ENCODE peak calls at places on chromosomes 11 and 22, in ten cellular contexts. S, W, L, O, I, U, R, Q, M and G are unnamed samples.

GRCh38 chr11:88402192-88402715 is 64.7 kb upstream of the CTSC start:
- DNase-seq in S (no peak), W (no peak), L (no peak), O (no peak), I (peak; percentile 89), U (no peak), R (no peak), Q (no peak), M (no peak), G (peak; percentile 83)

GRCh38 chr11:128690746-128691091 is 3.2 kb upstream of the FLI1 start:
- DNase-seq in S (peak; percentile 42), W (no peak), L (peak; percentile 78), O (no peak), I (no peak), U (no peak), R (peak; percentile 85), Q (no peak), M (no peak), G (no peak)

GRCh38 chr11:17538731-17539130 is 5.5 kb downstream of the USH1C start:
- DNase-seq in S (no peak), W (peak; percentile 35), L (peak; percentile 65), O (no peak), I (no peak), U (no peak), R (no peak), Q (no peak), M (no peak), G (no peak)

GRCh38 chr11:68990995-68991780 is 10.4 kb upstream of the MRGPRD start:
- DNase-seq in S (peak; percentile 14), W (peak; percentile 56), L (peak; percentile 41), O (no peak), I (no peak), U (no peak), R (peak; percentile 68), Q (no peak), M (no peak), G (no peak)

GRCh38 chr11:65132988-65133700 is 1.2 kb downstream of the SYVN1 start:
- DNase-seq in S (peak; percentile 83), W (peak; percentile 69), L (peak; percentile 93), O (peak; percentile 34), I (no peak), U (peak; percentile 89), R (no peak), Q (peak; percentile 78), M (peak; percentile 20), G (no peak)

GRCh38 chr11:64090811-64091516 is 55.2 kb downstream of the FLRT1 start:
- DNase-seq in S (no peak), W (no peak), L (no peak), O (no peak), I (peak; percentile 63), U (no peak), R (no peak), Q (no peak), M (no peak), G (no peak)

GRCh38 chr11:47514825-47515647 is 37.9 kb downstream of the CELF1 start:
- DNase-seq in S (peak; percentile 16), W (no peak), L (no peak), O (no peak), I (peak; percentile 74), U (no peak), R (no peak), Q (peak; percentile 44), M (no peak), G (peak; percentile 87)

GRCh38 chr11:8265681-8266241 is 2.1 kb upstream of the LMO1 start:
- DNase-seq in S (peak; percentile 47), W (peak; percentile 34), L (peak; percentile 54), O (peak; percentile 32), I (no peak), U (no peak), R (peak; percentile 80), Q (no peak), M (no peak), G (no peak)

GRCh38 chr22:50627452-50627913 is 469 bp downstream of the ARSA start:
- DNase-seq in S (peak; percentile 52), W (peak; percentile 70), L (peak; percentile 90), O (peak; percentile 41), I (no peak), U (peak; percentile 14), R (no peak), Q (no peak), M (no peak), G (no peak)

GRCh38 chr11:117610045-117610444 is 187.0 kb downstream of the DSCAML1 start:
- DNase-seq in S (no peak), W (no peak), L (no peak), O (no peak), I (no peak), U (peak; percentile 34), R (no peak), Q (no peak), M (no peak), G (no peak)

GRCh38 chr11:108538022-108538424 is 39.8 kb upstream of the POGLUT3 start:
- DNase-seq in S (no peak), W (no peak), L (no peak), O (no peak), I (no peak), U (no peak), R (no peak), Q (no peak), M (no peak), G (no peak)

GRCh38 chr11:64888761-64889511 is 10.5 kb upstream of the EHD1 start:
- DNase-seq in S (no peak), W (no peak), L (no peak), O (no peak), I (no peak), U (no peak), R (no peak), Q (no peak), M (no peak), G (no peak)

DNA sequence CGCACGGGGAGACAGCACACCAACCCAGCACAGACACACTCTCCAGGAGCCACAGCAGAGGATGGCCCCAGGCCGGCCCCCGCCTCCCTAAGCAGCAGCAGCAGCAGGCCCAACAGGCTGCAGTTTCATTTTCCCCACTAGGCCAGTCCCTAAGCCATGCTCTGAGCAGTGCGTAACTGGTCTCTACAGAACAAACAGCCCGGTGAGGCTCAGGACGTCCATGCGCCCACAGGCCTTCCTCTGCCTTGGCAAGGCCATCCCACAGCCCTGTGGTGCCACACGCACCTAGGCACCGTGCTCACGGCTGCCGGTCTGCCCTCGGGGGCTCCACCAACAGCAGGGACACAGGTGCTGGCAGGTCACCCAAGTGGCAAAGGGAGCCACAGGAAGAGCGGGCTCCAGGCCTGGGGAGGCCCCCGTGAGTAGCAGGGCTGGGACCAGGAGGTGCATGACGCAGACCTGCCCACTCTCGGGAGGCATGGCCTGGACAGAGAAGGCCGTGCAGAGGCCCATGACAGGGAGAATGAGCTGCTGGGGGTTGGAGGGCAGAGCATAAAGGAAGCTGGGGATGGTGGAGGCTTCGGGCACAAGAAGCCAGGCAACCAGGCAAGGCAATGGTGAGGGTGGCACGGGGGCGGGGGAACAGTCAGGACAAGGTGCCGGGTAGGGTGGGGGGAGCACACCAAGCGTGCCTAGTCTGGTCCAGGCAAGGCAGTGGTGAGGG is 1.4 kb upstream of the MOB2 start:
- DNase-seq in S (no peak), W (peak; percentile 79), L (peak; percentile 73), O (no peak), I (no peak), U (no peak), R (no peak), Q (no peak), M (no peak), G (no peak)
- TF ChIP-seq CTCF in S (no peak), W (peak; percentile 30), L (no peak), O (no peak), I (no peak), U (no peak), R (no peak), Q (no peak), M (no peak), G (no peak)

GRCh38 chr11:72058416-72059034 is 21.8 kb downstream of the NUMA1 start:
- DNase-seq in S (no peak), W (no peak), L (no peak), O (no peak), I (peak; percentile 49), U (no peak), R (no peak), Q (no peak), M (no peak), G (peak; percentile 76)
- TF ChIP-seq CTCF in S (no peak), W (no peak), L (no peak), O (no peak), I (no peak), U (no peak), R (no peak), Q (no peak), M (no peak), G (no peak)

GRCh38 chr22:41238570-41239442 is 1.9 kb downstream of the CHADL start:
- DNase-seq in S (no peak), W (no peak), L (no peak), O (no peak), I (no peak), U (no peak), R (no peak), Q (no peak), M (no peak), G (no peak)

GRCh38 chr22:41239443-41240128 is 1.1 kb downstream of the CHADL start:
- DNase-seq in S (no peak), W (no peak), L (no peak), O (no peak), I (no peak), U (no peak), R (no peak), Q (no peak), M (no peak), G (no peak)

GRCh38 chr22:41237707-41238569 is 2.8 kb downstream of the CHADL start:
- DNase-seq in S (peak; percentile 77), W (peak; percentile 79), L (peak; percentile 97), O (peak; percentile 70), I (peak; percentile 31), U (peak; percentile 87), R (no peak), Q (peak; percentile 42), M (peak; percentile 64), G (no peak)

GRCh38 chr22:41234815-41235687 is 5.7 kb downstream of the CHADL start:
- DNase-seq in S (no peak), W (no peak), L (no peak), O (no peak), I (no peak), U (no peak), R (no peak), Q (no peak), M (no peak), G (no peak)

DNA sequence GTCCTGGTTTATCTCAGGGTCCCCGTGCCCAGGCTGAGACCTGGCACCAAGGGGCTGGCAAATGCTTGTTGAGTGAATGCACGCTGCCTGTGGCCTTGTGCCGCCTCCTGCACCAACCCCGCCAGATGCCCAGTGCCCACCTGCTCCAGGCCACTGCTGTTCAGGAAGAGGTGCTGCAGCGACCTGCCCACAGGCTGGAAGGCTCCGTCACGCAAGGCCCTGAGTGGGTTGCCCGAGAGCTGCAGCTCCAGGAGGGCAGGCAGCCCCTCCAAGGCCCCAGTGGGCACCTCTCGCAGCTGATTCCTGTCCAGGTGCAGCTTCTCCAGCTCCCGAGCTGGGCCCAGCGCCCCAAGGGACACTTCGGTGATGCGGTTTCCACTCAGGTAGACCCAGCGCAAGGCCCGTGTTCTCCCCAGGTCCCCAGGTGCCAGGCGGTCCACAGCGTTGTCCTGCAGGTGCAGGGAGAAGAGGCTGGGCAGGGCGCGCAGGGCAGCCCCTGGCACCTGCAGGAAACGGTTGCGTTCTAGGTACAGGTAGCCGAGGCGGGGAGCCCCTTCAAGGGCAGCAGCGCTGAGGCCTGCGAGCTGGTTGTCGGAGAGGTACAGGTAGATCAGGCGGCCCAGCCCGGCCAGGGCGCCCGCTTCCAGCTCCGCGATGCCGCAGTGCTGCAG is 3.6 kb downstream of the CHADL start:
- DNase-seq in S (peak; percentile 92), W (no peak), L (no peak), O (no peak), I (no peak), U (no peak), R (peak; percentile 92), Q (no peak), M (no peak), G (no peak)
- TF ChIP-seq CTCF in S (no peak), W (peak; percentile 41), L (no peak), O (peak; percentile 53), I (no peak), U (no peak), R (no peak), Q (no peak), M (peak; percentile 37), G (no peak)

GRCh38 chr22:22408731-22409696 is 99.5 kb downstream of the ZNF280B start:
- DNase-seq in S (peak; percentile 57), W (no peak), L (no peak), O (peak; percentile 56), I (peak; percentile 13), U (peak; percentile 55), R (peak; percentile 76), Q (no peak), M (no peak), G (no peak)
- TF ChIP-seq CTCF in S (peak; percentile 65), W (no peak), L (peak; percentile 41), O (peak; percentile 39), I (peak; percentile 49), U (peak; percentile 66), R (no peak), Q (peak; percentile 32), M (peak; percentile 17), G (peak; percentile 70)